ENCODE peak calls at places on chromosomes 12 and 14, in nine cellular contexts. K, A, M, S, N, P, F, Q and J are unnamed samples.

GRCh38 chr14:63652406-63652805 is 10.7 kb upstream of the WDR89 start:
- DNase-seq in M (no peak), K (no peak), S (no peak), Q (no peak), N (no peak), P (no peak), A (no peak), F (no peak), J (no peak)

GRCh38 chr12:104788848-104789271 is 169.2 kb downstream of the SLC41A2 start:
- DNase-seq in M (no peak), Q (no peak), P (no peak), A (no peak), F (no peak), N (no peak), S (no peak), K (no peak), J (no peak)

GRCh38 chr14:75222208-75222701 is 45.8 kb upstream of the TMED10 start:
- DNase-seq in S (peak; percentile 66), K (no peak), N (no peak), F (peak; percentile 96), P (peak; percentile 92), Q (no peak), A (no peak), M (no peak), J (peak; percentile 95)

GRCh38 chr14:28515571-28515970 is 251.0 kb upstream of the FOXG1 start:
- DNase-seq in S (no peak), F (no peak), K (no peak), P (peak; percentile 0), M (no peak), N (no peak), Q (no peak), A (no peak), J (peak; percentile 80)

GRCh38 chr12:21831671-21832357 is 57.3 kb upstream of the KCNJ8 start:
- DNase-seq in N (no peak), P (peak; percentile 61), S (peak; percentile 33), K (no peak), Q (no peak), A (peak; percentile 72), F (peak; percentile 84), M (no peak), J (peak; percentile 66)

GRCh38 chr14:50260511-50260910 is 29.1 kb upstream of the SOS2 start:
- DNase-seq in M (peak; percentile 40), K (no peak), S (no peak), Q (no peak), F (peak; percentile 65), A (no peak), N (no peak), P (peak; percentile 52), J (peak; percentile 78)

GRCh38 chr14:103594265-103594664 is 31.5 kb downstream of the COA8 start:
- DNase-seq in K (no peak), A (no peak), S (peak; percentile 55), P (peak; percentile 74), Q (peak; percentile 43), M (no peak), N (no peak), F (peak; percentile 91), J (peak; percentile 61)

GRCh38 chr14:69712217-69712565 is 54.8 kb upstream of the SRSF5 start:
- DNase-seq in K (no peak), M (no peak), Q (no peak), F (no peak), A (no peak), S (no peak), P (no peak), N (no peak), J (no peak)

GRCh38 chr14:58861546-58861945 is 223.8 kb downstream of the DACT1 start:
- DNase-seq in A (no peak), P (no peak), S (no peak), K (no peak), N (no peak), F (no peak), Q (no peak), M (no peak), J (peak; percentile 78)

GRCh38 chr14:58785741-58786140 is 148.0 kb downstream of the DACT1 start:
- DNase-seq in Q (no peak), A (no peak), S (no peak), M (no peak), F (no peak), N (no peak), P (no peak), K (no peak), J (no peak)

GRCh38 chr14:51501746-51502145 is 150.0 kb upstream of the FRMD6 start:
- DNase-seq in S (no peak), K (no peak), Q (no peak), M (no peak), A (no peak), N (no peak), F (no peak), P (no peak), J (no peak)

GRCh38 chr14:103055693-103056092 is 1.7 kb downstream of the CDC42BPB start:
- DNase-seq in M (no peak), Q (no peak), K (no peak), A (no peak), F (peak; percentile 54), S (no peak), N (no peak), P (peak; percentile 10), J (peak; percentile 23)

GRCh38 chr14:34081576-34082136 is 130.8 kb upstream of the EGLN3 start:
- DNase-seq in K (no peak), N (no peak), F (peak; percentile 65), M (peak; percentile 59), A (no peak), S (no peak), P (peak; percentile 40), Q (peak; percentile 27), J (peak; percentile 74)

GRCh38 chr12:116384175-116384574 is 106.7 kb upstream of the MED13L start:
- DNase-seq in P (no peak), Q (no peak), M (no peak), A (no peak), F (no peak), S (no peak), N (no peak), K (no peak), J (no peak)

GRCh38 chr12:109120557-109120956 is 4.2 kb downstream of the ACACB start:
- DNase-seq in N (no peak), S (no peak), M (no peak), F (no peak), Q (no peak), K (no peak), A (no peak), P (no peak), J (no peak)

DNA sequence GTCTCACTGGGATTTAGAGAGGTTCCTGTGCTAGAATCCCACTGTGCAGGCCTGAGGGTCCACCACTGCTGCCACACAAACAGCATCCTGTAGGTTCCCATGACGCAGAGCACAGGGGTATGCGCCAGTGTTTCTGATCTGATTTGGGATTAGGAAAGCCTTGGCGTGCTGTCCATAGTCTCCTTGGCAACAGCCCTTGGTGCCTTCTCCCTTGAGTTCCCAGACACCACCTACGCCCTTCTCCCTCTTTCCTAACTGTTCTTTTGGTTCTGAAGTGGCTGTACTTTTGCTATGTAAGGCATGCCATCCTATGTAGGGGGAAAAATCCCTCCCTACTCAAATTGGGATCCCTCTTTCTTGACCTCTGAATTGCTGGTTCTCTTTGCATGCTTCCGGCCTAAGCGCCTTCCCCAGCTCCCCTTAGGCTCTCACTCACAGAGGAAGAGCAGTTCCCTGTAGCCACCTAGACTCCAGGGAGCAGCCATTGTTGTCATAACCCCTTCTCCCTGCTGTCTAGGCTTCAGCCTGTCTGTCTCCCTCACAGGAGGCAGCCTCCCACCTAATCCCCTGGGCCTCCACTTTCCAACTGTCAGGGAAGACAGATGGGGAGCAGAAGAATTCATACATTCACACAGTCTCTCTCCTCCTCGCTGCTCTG is 14.8 kb upstream of the RIC8B start:
- DNase-seq in Q (no peak), K (no peak), N (no peak), S (no peak), F (peak; percentile 15), P (no peak), M (no peak), A (no peak), J (no peak)
- H3K4me3 ChIP-seq in Q (no peak overlapping the region), K (peak overlapping the region; percentile 8), N (no peak overlapping the region), S (no peak overlapping the region), F (no peak overlapping the region), P (no peak overlapping the region), M (no peak overlapping the region), A (no peak overlapping the region), J (no peak overlapping the region)

GRCh38 chr12:89319111-89319510 is 33.2 kb downstream of the DUSP6 start:
- DNase-seq in N (no peak), M (no peak), Q (no peak), K (no peak), F (peak; percentile 7), A (no peak), P (no peak), S (no peak), J (peak; percentile 30)
- H3K4me3 ChIP-seq in N (no peak overlapping the region), M (no peak overlapping the region), Q (no peak overlapping the region), K (no peak overlapping the region), F (no peak overlapping the region), A (no peak overlapping the region), P (no peak overlapping the region), S (no peak overlapping the region), J (no peak overlapping the region)

GRCh38 chr14:37428954-37429353 is 166.1 kb downstream of the FOXA1 start:
- DNase-seq in Q (no peak), F (no peak), S (no peak), M (no peak), N (no peak), K (no peak), P (no peak), A (no peak), J (no peak)

GRCh38 chr14:37429618-37430017 is 165.4 kb downstream of the FOXA1 start:
- DNase-seq in K (no peak), N (no peak), M (no peak), A (no peak), F (no peak), Q (no peak), S (no peak), P (no peak), J (no peak)

GRCh38 chr14:37436519-37436918 is 158.5 kb downstream of the FOXA1 start:
- DNase-seq in N (no peak), P (no peak), K (no peak), F (no peak), Q (no peak), A (no peak), S (no peak), M (peak; percentile 5), J (no peak)

DNA sequence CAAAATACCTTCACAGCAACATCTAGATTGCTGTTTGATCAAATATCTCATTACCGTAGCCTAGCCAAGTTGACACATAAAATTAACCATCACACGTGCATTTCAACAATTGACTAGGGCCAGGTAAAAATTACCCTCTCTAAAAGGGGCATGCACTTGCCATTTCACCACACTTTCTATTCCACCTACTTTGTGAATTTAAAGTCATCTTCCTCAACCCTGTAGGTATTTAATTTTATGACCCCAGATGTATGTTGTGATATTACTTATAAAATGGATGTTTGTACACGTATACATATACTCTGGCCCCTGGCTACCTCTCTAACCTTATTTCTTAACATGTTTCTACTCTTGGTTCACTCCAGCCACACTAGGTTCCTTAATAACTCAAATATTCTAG is 160.2 kb downstream of the FOXA1 start:
- DNase-seq in P (no peak), K (no peak), S (no peak), M (no peak), F (no peak), A (no peak), N (no peak), Q (no peak), J (no peak)
- H3K4me3 ChIP-seq in P (no peak overlapping the region), K (no peak overlapping the region), S (no peak overlapping the region), M (no peak overlapping the region), F (no peak overlapping the region), A (no peak overlapping the region), N (no peak overlapping the region), Q (no peak overlapping the region), J (no peak overlapping the region)

DNA sequence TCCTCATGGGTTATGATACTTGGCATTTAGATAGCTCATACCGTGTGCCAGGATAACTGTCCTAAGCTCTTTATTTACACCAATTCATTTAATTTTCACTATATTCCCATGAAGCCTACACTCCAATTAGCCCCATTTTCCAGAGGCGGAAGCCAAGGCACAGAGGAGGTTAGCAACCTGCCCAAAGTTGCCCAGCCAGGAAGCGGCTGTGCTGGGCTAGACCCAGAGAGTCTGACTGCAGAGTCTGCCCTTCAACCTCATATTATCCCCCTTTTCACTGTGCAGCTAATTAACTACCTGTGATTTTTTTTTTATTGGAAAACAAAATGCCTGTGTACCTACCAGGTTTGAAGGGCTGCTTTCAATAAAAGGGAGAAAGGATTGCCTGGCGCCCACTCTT is 2.5 kb downstream of the RFLNA start:
- DNase-seq in N (no peak), Q (no peak), S (no peak), F (no peak), P (no peak), A (no peak), K (no peak), M (no peak), J (no peak)
- H3K4me3 ChIP-seq in N (no peak overlapping the region), Q (no peak overlapping the region), S (no peak overlapping the region), F (no peak overlapping the region), P (no peak overlapping the region), A (no peak overlapping the region), K (no peak overlapping the region), M (no peak overlapping the region), J (no peak overlapping the region)